ENCODE peak calls at places on chromosome 20, in five cellular contexts. T is HS-27A, A is AG10803, Q is HT-29, N is left colon. Z is an unnamed sample.

GRCh38 chr20:44830995-44831394 is 20.6 kb upstream of the RIMS4 start:
- DNase-seq in T (no peak), N (no peak), A (no peak), Q (no peak), Z (no peak)

GRCh38 chr20:6812530-6812929 is 45.0 kb downstream of the BMP2 start:
- DNase-seq in Q (no peak), T (no peak), N (no peak), A (no peak), Z (no peak)

GRCh38 chr20:40798066-40798465 is 109.0 kb upstream of the MAFB start:
- DNase-seq in T (no peak), Q (no peak), N (no peak), A (no peak), Z (no peak)

GRCh38 chr20:41055679-41056078 is 27.1 kb downstream of the TOP1 start:
- DNase-seq in A (no peak), N (no peak), T (no peak), Q (no peak), Z (no peak)

GRCh38 chr20:44050925-44051660 is 135.9 kb downstream of the JPH2 start:
- DNase-seq in A (no peak), Q (no peak), T (no peak), N (no peak), Z (no peak)

GRCh38 chr20:59013959-59014608 is 5.1 kb upstream of the TUBB1 start:
- DNase-seq in T (no peak), A (peak), N (no peak), Q (no peak), Z (no peak)

GRCh38 chr20:62918830-62919229 is 7.5 kb downstream of the DIDO1 start:
- DNase-seq in Q (no peak), A (no peak), N (no peak), T (no peak), Z (no peak)

GRCh38 chr20:47964174-47964573 is 178.9 kb upstream of the SULF2 start:
- DNase-seq in A (no peak), T (no peak), Q (no peak), N (no peak), Z (no peak)

GRCh38 chr20:63530788-63531160 is 6.4 kb downstream of the PTK6 start:
- DNase-seq in T (no peak), A (no peak), N (peak), Q (no peak), Z (no peak)

Z was measured in SK-MEL-5.